ENCODE peak calls at places on chromosomes 6 and 20, in seven cellular contexts. H is right cardiac atrium; O is H9; D is A673; Q is sigmoid colon; P is HepG2; G is CD4-positive, CD25-positive, alpha-beta regulatory T cell. Z is an unnamed sample. For H3K4me1, the result is how much of the 10 kb centered on the place peaks cover.

GRCh38 chr6:21800948-21801438 is 207.4 kb downstream of the SOX4 start:
- DNase-seq in G (no peak), O (no peak), Q (no peak), H (no peak), P (peak), D (no peak), Z (no peak)

GRCh38 chr20:23061713-23062561 is 12.5 kb upstream of the THBD start:
- DNase-seq in P (peak), O (peak), H (peak), Q (peak), G (no peak), D (peak), Z (peak)

GRCh38 chr6:119481981-119482380 is 132.4 kb upstream of the MAN1A1 start:
- DNase-seq in P (no peak), O (no peak), D (no peak), H (no peak), Q (no peak), G (no peak), Z (no peak)

GRCh38 chr6:48825501-48826317 is 637.3 kb downstream of the MMUT start:
- DNase-seq in O (no peak), Q (no peak), D (no peak), H (no peak), G (no peak), P (no peak), Z (no peak)

GRCh38 chr6:95847061-95847460 is 168.7 kb upstream of the FUT9 start:
- DNase-seq in H (no peak), D (no peak), Q (no peak), G (no peak), O (no peak), P (no peak), Z (no peak)

GRCh38 chr20:13221673-13222318 is 722 bp downstream of the ISM1 start:
- DNase-seq in P (peak), G (peak), H (peak), D (peak), O (peak), Q (peak), Z (no peak)

GRCh38 chr20:36461600-36462439 is 79.5 kb upstream of the MYL9 start:
- DNase-seq in D (peak), P (no peak), H (peak), Q (peak), G (peak), O (peak), Z (no peak)

GRCh38 chr20:33418033-33418432 is 16.7 kb upstream of the CDK5RAP1 start:
- DNase-seq in P (no peak), O (no peak), H (no peak), D (no peak), G (no peak), Q (no peak), Z (no peak)

GRCh38 chr6:33160728-33161323 is 31.4 kb downstream of the COL11A2 start:
- DNase-seq in G (no peak), O (peak), Q (peak), P (no peak), H (peak), D (peak), Z (no peak)

GRCh38 chr6:56959938-56960337 is 5.0 kb downstream of the BEND6 start:
- DNase-seq in O (no peak), G (no peak), H (no peak), D (no peak), P (no peak), Q (no peak), Z (no peak)

GRCh38 chr6:149268768-149269167 is 48.7 kb upstream of the TAB2 start:
- DNase-seq in D (peak), O (no peak), H (no peak), G (no peak), P (no peak), Q (no peak), Z (no peak)

GRCh38 chr6:142474446-142475289 is 172.9 kb downstream of the ADGRG6 start:
- DNase-seq in D (peak), P (peak), Q (no peak), G (peak), H (no peak), O (peak), Z (no peak)

GRCh38 chr6:127641905-127642304 is 64.9 kb downstream of the C6orf58 start:
- DNase-seq in Q (no peak), D (peak), H (no peak), G (no peak), P (peak), O (peak), Z (no peak)

GRCh38 chr20:52372169-52372568 is 180.6 kb upstream of the ZFP64 start:
- DNase-seq in H (no peak), G (no peak), D (no peak), Q (no peak), P (no peak), O (no peak), Z (no peak)

DNA sequence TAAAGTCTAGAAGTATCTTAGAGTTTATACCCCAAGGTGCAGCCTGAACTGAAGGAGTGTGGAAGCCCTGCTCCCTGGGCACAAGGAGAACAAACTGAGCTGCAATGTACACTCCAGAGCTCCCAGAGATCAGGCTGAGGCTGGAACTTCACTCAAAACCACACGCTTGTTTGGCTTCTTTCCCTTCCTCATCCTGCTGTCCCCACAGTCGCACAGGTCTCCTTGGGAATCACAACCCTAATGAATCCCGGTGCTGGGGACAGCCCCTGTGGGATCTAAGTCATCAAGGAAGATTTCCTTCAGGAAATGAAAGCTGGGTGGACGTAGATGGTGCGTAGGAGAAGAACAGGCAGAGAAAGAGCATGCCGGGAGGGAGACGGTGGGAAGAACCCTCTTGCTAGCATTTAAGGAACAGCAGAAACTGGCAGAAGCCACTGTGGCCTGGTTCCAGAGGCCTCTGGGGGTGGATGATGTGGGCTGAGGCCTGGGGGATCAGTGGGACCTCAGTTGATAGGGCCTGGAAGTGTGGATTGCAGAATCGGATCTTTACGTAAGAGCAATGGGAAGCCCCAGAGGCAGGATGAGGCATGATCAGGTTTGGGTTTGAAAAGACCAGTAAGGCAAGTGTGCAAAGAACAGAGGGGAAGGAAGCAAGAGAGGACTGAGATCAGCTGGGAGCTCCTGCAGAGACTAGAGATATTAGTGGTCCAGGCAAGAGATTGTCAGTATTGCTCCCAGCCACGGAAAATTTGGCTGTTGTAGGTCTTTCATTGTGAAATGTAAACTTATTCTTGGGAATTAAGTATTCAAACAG is 21.4 kb downstream of the CYP24A1 start:
- DNase-seq in Q (no peak), O (no peak), H (no peak), P (no peak), G (no peak), D (no peak), Z (no peak)
- H3K4me1 ChIP-seq in Q (under half), O (under half), H (under half), P (under half), G (under half), D (under half), Z (under half)

GRCh38 chr20:44600301-44600700 is 17.9 kb downstream of the PKIG start:
- DNase-seq in G (no peak), O (no peak), H (no peak), P (no peak), D (no peak), Q (peak), Z (no peak)

GRCh38 chr20:44597930-44598329 is 15.6 kb downstream of the PKIG start:
- DNase-seq in H (no peak), D (no peak), P (no peak), G (no peak), O (no peak), Q (no peak), Z (no peak)

GRCh38 chr20:44598413-44599290 is 16.3 kb downstream of the PKIG start:
- DNase-seq in G (no peak), H (peak), Q (no peak), O (no peak), D (peak), P (no peak), Z (no peak)

GRCh38 chr20:44600758-44601562 is 18.6 kb downstream of the PKIG start:
- DNase-seq in D (no peak), G (no peak), O (no peak), H (peak), Q (peak), P (no peak), Z (no peak)

GRCh38 chr20:44599715-44600114 is 17.3 kb downstream of the PKIG start:
- DNase-seq in Q (no peak), O (no peak), H (no peak), P (no peak), G (no peak), D (no peak), Z (no peak)
- H3K27ac ChIP-seq in Q (peak), O (no peak), H (peak), P (no peak), G (no peak), D (peak), Z (peak)

DNA sequence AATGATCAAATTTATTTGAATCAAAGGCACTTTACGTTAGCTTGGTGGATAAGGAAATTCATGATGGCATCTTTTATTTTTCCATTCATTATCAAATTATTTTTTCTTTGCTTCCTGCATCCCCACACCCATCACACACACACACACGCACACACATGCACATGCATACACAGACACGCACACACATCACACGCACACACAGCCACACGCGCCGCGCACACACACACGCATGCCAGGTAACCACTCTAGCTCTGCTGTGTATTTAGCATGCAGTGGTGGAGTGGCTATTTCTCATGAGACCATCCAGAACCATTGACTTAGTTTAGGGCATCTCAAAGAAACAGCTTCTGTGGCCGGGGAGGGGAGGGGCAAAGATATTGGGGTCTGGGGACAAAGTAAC is 47.0 kb downstream of the GNAS start:
- DNase-seq in D (no peak), G (no peak), O (no peak), H (no peak), P (no peak), Q (no peak), Z (no peak)
- H3K4me1 ChIP-seq in D (half or more), G (under half), O (under half), H (under half), P (under half), Q (half or more), Z (under half)

GRCh38 chr20:43123180-43123579 is 66.5 kb downstream of the PTPRT start:
- DNase-seq in D (no peak), Q (no peak), G (no peak), O (no peak), P (no peak), H (no peak), Z (no peak)
- H3K27ac ChIP-seq in D (no peak), Q (no peak), G (no peak), O (no peak), P (no peak), H (no peak), Z (no peak)

GRCh38 chr20:57676517-57677322 is 33.1 kb downstream of the PMEPA1 start:
- DNase-seq in Q (no peak), G (no peak), O (no peak), H (no peak), D (no peak), P (no peak), Z (no peak)
- H3K4me1 ChIP-seq in Q (under half), G (under half), O (under half), H (under half), D (under half), P (under half), Z (under half)

DNA sequence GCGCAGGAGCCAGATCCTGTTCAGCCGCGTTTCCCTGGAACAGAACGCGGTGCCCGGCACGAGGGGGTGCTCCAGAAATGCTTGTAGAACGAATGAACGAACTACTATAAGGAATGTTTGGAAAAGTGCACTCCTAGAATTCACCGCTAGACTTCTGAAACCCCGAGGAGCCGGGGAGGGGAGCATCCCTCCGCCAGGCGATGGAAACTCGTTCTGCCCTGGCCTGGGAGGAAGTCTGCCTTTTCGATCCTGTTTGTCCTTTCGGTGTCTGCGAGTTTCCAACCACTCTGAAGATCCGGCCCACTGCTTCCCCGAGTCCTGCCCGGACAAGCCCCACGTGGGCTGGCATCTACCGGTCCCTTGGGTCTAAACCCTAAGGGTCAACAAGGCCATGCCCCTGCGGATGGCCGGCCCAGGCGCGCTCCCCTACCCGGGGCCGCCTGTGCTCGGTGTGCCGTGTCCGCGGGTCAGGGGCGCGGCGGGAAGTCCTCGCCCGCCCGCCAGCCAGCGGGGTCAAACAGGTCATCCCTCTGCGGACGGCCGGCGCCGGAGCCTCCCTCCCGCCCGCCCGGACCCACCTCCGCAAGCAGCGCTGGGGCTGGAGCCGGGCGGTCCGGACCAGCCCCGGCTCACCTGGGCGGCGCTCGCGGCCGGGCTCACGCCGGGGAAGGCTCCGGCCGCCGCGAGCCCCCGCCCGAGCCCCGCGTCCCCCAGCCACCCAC is 521 bp downstream of the SULF2 start:
- DNase-seq in D (peak), H (peak), G (no peak), P (peak), Q (no peak), O (peak), Z (peak)
- H3K27ac ChIP-seq in D (no peak), H (peak), G (no peak), P (no peak), Q (peak), O (no peak), Z (peak)

GRCh38 chr6:130675072-130675471 is 152.1 kb upstream of the SMLR1 start:
- DNase-seq in O (no peak), G (no peak), Q (no peak), P (no peak), D (no peak), H (no peak), Z (no peak)
- H3K4me1 ChIP-seq in O (under half), G (under half), Q (under half), P (under half), D (under half), H (under half), Z (under half)

GRCh38 chr20:53942121-53942816 is 128.1 kb downstream of the BCAS1 start:
- DNase-seq in Q (no peak), P (no peak), D (no peak), O (peak), H (no peak), G (no peak), Z (no peak)

GRCh38 chr20:53940356-53940694 is 130.1 kb downstream of the BCAS1 start:
- DNase-seq in O (no peak), Q (no peak), D (no peak), G (no peak), P (no peak), H (no peak), Z (no peak)

GRCh38 chr20:53939554-53940355 is 130.6 kb downstream of the BCAS1 start:
- DNase-seq in D (peak), G (peak), Q (peak), H (peak), P (peak), O (peak), Z (peak)

GRCh38 chr20:53941680-53942079 is 128.7 kb downstream of the BCAS1 start:
- DNase-seq in O (no peak), D (no peak), Q (no peak), G (no peak), P (no peak), H (no peak), Z (no peak)

DNA sequence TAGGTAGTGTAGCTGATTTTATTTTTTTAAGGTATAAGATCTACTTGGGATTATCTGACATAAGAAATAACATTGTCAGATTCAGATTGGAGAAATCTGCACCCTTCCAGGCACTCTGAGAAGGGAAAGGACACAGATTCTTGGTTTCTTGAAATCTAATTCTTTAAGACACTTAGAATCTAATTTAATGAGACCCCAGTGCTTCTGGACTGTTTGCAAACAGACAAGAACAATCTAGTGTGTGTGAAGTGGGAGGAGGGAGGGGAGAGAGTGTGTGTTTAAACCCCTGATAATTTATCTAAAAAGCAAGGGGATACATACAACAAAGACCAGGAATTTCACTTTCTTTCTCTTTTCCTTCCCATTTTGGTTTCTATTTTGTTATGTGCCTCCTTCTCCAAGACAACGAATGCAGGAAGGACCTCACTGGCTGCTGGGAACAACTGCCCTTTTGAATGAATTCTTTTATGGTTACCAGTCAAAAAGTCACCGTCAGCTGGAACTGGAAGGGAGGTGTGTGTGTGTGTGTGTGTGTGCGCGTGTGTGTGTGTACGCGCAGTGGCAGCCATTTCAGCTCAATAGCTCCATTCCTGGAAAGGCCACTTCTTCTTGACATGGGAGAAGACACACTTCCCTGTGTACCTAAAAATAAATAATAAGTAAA is 129.4 kb downstream of the BCAS1 start:
- DNase-seq in Q (no peak), P (no peak), H (peak), O (no peak), D (no peak), G (no peak), Z (no peak)
- H3K27ac ChIP-seq in Q (peak), P (no peak), H (peak), O (peak), D (peak), G (no peak), Z (peak)